ENCODE peak calls at places on chromosomes 6 and 20, in seven cellular contexts. S is adrenal gland, L is ovary, O is heart left ventricle, Q is IMR-90, G is tibial nerve, Z is uterus. T is an unnamed sample.

GRCh38 chr6:94349227-94349626 is 929.9 kb upstream of the EPHA7 start:
- DNase-seq in S (no peak), L (no peak), O (no peak), Q (no peak), G (no peak), Z (no peak), T (no peak)

GRCh38 chr20:58839474-58839874 is 11.2 kb downstream of the GNAS-AS1 start:
- DNase-seq in S (no peak), L (no peak), O (no peak), Q (peak; percentile 24), G (no peak), Z (no peak), T (peak; percentile 65)

GRCh38 chr20:53776858-53777257 is 183.2 kb upstream of the ZNF217 start:
- DNase-seq in S (no peak), L (no peak), O (no peak), Q (no peak), G (no peak), Z (no peak), T (no peak)

GRCh38 chr6:41729624-41730023 is 5.8 kb downstream of the TFEB start:
- DNase-seq in S (no peak), L (no peak), O (no peak), Q (no peak), G (no peak), Z (no peak), T (no peak)

GRCh38 chr6:169556758-169557505 is 144.9 kb downstream of the WDR27 start:
- DNase-seq in S (no peak), L (no peak), O (no peak), Q (no peak), G (no peak), Z (no peak), T (no peak)

GRCh38 chr6:119584088-119584487 is 234.5 kb upstream of the MAN1A1 start:
- DNase-seq in S (no peak), L (no peak), O (no peak), Q (no peak), G (no peak), Z (no peak), T (no peak)

GRCh38 chr20:61754976-61755778 is 310.5 kb downstream of the TAF4 start:
- DNase-seq in S (no peak), L (no peak), O (no peak), Q (no peak), G (no peak), Z (no peak), T (no peak)

GRCh38 chr6:105593056-105593455 is 190.2 kb upstream of the PREP start:
- DNase-seq in S (no peak), L (no peak), O (no peak), Q (peak; percentile 59), G (no peak), Z (no peak), T (no peak)

GRCh38 chr20:59629141-59630045 is 25.1 kb downstream of the PHACTR3 start:
- DNase-seq in S (no peak), L (no peak), O (no peak), Q (no peak), G (no peak), Z (no peak), T (no peak)

GRCh38 chr20:58131581-58132142 is 96.8 kb downstream of the ANKRD60 start:
- DNase-seq in S (no peak), L (no peak), O (no peak), Q (peak; percentile 1), G (no peak), Z (peak; percentile 9), T (no peak)

GRCh38 chr6:126888727-126889725 is 229.4 kb upstream of the RSPO3 start:
- DNase-seq in S (no peak), L (no peak), O (no peak), Q (no peak), G (no peak), Z (no peak), T (no peak)

GRCh38 chr6:150631283-150631981 is 31.7 kb downstream of the PLEKHG1 start:
- DNase-seq in S (no peak), L (no peak), O (no peak), Q (no peak), G (no peak), Z (no peak), T (no peak)

GRCh38 chr6:145073811-145074210 is 661.5 kb downstream of the EPM2A start:
- DNase-seq in S (no peak), L (no peak), O (no peak), Q (peak; percentile 49), G (no peak), Z (no peak), T (no peak)

GRCh38 chr6:89270951-89271721 is 44.0 kb downstream of the GABRR2 start:
- DNase-seq in S (no peak), L (no peak), O (no peak), Q (no peak), G (no peak), Z (no peak), T (no peak)

GRCh38 chr6:89255417-89255816 is 38.3 kb upstream of the GABRR1 start:
- DNase-seq in S (no peak), L (no peak), O (no peak), Q (no peak), G (no peak), Z (no peak), T (no peak)

GRCh38 chr6:41704028-41704427 is 31.4 kb downstream of the TFEB start:
- DNase-seq in S (no peak), L (no peak), O (no peak), Q (no peak), G (no peak), Z (no peak), T (no peak)

GRCh38 chr6:139828751-139829519 is 454.5 kb upstream of the CITED2 start:
- DNase-seq in S (no peak), L (no peak), O (no peak), Q (no peak), G (no peak), Z (no peak), T (peak; percentile 46)

GRCh38 chr6:137915778-137916177 is 48.7 kb downstream of the TNFAIP3 start:
- DNase-seq in S (no peak), L (no peak), O (no peak), Q (no peak), G (no peak), Z (no peak), T (no peak)
- H3K4me1 ChIP-seq in S (no peaks in the 10 kb centered on the region), L (peaks cover 2% of the 10 kb centered on the region), O (peaks cover 16% of the 10 kb centered on the region), Q (peaks cover 2% of the 10 kb centered on the region), G (no peaks in the 10 kb centered on the region), Z (no peaks in the 10 kb centered on the region), T (no peaks in the 10 kb centered on the region)

GRCh38 chr20:46089338-46090094 is at the start of gene NCOA5:
- DNase-seq in S (peak; percentile 96), L (peak; percentile 96), O (peak; percentile 97), Q (peak; percentile 95), G (peak; percentile 90), Z (peak; percentile 95), T (peak; percentile 98)
- TF ChIP-seq POLR2A in S (peak; percentile 91), L (peak; percentile 98), O (peak; percentile 70), Q (peak; percentile 94), G (peak; percentile 88), Z (peak; percentile 58), T (no peak)

GRCh38 chr6:47483853-47484546 is 6.4 kb downstream of the CD2AP start:
- DNase-seq in S (no peak), L (no peak), O (no peak), Q (peak; percentile 35), G (no peak), Z (no peak), T (no peak)
- H3K27ac ChIP-seq in S (no peak overlapping the region), L (no peak overlapping the region), O (no peak overlapping the region), Q (no peak overlapping the region), G (no peak overlapping the region), Z (no peak overlapping the region), T (no peak overlapping the region)

GRCh38 chr6:12119085-12119588 is 107.0 kb downstream of the HIVEP1 start:
- DNase-seq in S (no peak), L (no peak), O (no peak), Q (no peak), G (no peak), Z (no peak), T (no peak)

GRCh38 chr6:12115492-12115891 is 103.4 kb downstream of the HIVEP1 start:
- DNase-seq in S (no peak), L (no peak), O (no peak), Q (no peak), G (no peak), Z (no peak), T (no peak)

GRCh38 chr6:12116978-12117377 is 104.9 kb downstream of the HIVEP1 start:
- DNase-seq in S (no peak), L (no peak), O (no peak), Q (no peak), G (no peak), Z (no peak), T (no peak)

GRCh38 chr6:12116264-12116800 is 104.2 kb downstream of the HIVEP1 start:
- DNase-seq in S (no peak), L (no peak), O (no peak), Q (no peak), G (no peak), Z (no peak), T (no peak)

DNA sequence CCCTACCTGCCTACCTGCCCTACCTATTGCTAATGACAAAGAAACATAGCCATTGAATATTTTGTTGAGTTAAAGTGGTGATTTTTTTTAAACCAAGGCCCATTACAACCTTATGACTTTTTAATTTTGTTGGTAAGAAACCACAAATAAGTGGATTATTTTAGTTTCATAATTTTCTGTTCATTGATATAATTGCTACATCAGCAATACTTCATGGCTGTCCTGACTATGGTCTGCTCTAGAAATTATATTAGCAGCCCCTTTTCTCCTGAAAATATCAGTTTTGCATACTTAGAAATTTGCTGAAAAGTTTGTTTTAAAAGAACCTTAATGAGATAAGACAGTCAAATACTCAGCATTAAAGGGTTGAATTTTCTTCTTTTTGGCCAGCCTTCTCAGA is 106.5 kb downstream of the HIVEP1 start:
- DNase-seq in S (no peak), L (no peak), O (no peak), Q (no peak), G (no peak), Z (no peak), T (no peak)
- H3K4me1 ChIP-seq in S (no peaks in the 10 kb centered on the region), L (no peaks in the 10 kb centered on the region), O (peaks cover 16% of the 10 kb centered on the region), Q (peaks cover under 1% of the 10 kb centered on the region), G (no peaks in the 10 kb centered on the region), Z (no peaks in the 10 kb centered on the region), T (no peaks in the 10 kb centered on the region)

DNA sequence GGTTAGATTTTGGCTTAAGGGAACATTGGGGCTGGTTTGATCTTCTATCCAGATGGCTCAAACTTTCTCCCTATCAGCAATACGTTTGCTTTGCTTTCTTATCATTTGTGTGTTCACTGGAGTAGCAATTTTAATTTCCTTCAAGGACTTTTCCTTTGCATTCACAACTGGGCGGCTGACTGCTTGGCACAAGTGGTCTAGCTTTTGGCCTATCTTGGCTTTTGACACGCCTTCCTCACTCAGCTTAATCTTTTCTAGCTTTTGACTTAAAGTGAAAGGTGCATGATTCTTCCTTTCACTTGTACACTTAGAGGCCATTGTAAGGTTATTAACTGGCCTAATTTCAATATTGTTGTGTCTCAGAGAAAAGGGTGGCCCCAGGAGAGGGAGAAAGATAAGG is 254.9 kb downstream of the PLCB1 start:
- DNase-seq in S (no peak), L (no peak), O (no peak), Q (no peak), G (no peak), Z (no peak), T (peak; percentile 22)
- TF ChIP-seq POLR2A in S (no peak), L (no peak), O (no peak), Q (no peak), G (no peak), Z (no peak), T (no peak)

T was measured in testis.